ENCODE peak calls at places on chromosomes 16 and 17, in eight cellular contexts. R, L, T, C, U, X, Q and J are unnamed samples.
A peak's percentile ranks its signal among the peaks of the same experiment; 100 is the strongest.

GRCh38 chr16:20178297-20178696 is 104.6 kb upstream of the GPR139 start:
- DNase-seq in R (no peak), L (no peak), T (no peak), C (no peak), U (no peak), X (no peak), Q (no peak), J (no peak)

GRCh38 chr17:77999413-78000173 is 41.1 kb downstream of the TNRC6C start:
- DNase-seq in R (no peak), L (peak; percentile 15), T (peak; percentile 12), C (no peak), U (peak; percentile 34), X (no peak), Q (no peak), J (no peak)

GRCh38 chr17:77329741-77330531 is 189.2 kb downstream of the SEC14L1 start:
- DNase-seq in R (peak; percentile 53), L (no peak), T (no peak), C (no peak), U (no peak), X (no peak), Q (no peak), J (no peak)

GRCh38 chr16:77551352-77551751 is 116.5 kb upstream of the ADAMTS18 start:
- DNase-seq in R (no peak), L (no peak), T (no peak), C (no peak), U (peak; percentile 86), X (no peak), Q (no peak), J (no peak)

GRCh38 chr16:2148714-2149629 is 547 bp downstream of the RAB26 start:
- DNase-seq in R (peak; percentile 64), L (no peak), T (peak; percentile 50), C (no peak), U (no peak), X (no peak), Q (no peak), J (peak; percentile 41)

GRCh38 chr16:48232459-48233040 is 11.6 kb upstream of the LONP2 start:
- DNase-seq in R (no peak), L (no peak), T (no peak), C (no peak), U (no peak), X (no peak), Q (no peak), J (no peak)

GRCh38 chr16:88012360-88012759 is 61.1 kb downstream of the BANP start:
- DNase-seq in R (peak; percentile 25), L (no peak), T (no peak), C (no peak), U (no peak), X (no peak), Q (peak; percentile 10), J (no peak)

GRCh38 chr16:75727221-75727620 is 931 bp upstream of the CPHXL start:
- DNase-seq in R (no peak), L (no peak), T (peak; percentile 70), C (no peak), U (no peak), X (no peak), Q (no peak), J (no peak)

GRCh38 chr16:88532434-88533241 is 37.6 kb upstream of the ZC3H18 start:
- DNase-seq in R (no peak), L (no peak), T (no peak), C (no peak), U (no peak), X (no peak), Q (no peak), J (no peak)

GRCh38 chr16:88430185-88430523 is 22.9 kb upstream of the ZFPM1 start:
- DNase-seq in R (no peak), L (no peak), T (no peak), C (no peak), U (no peak), X (no peak), Q (no peak), J (no peak)

GRCh38 chr16:345686-346231 is 6.8 kb downstream of the AXIN1 start:
- DNase-seq in R (peak; percentile 40), L (no peak), T (no peak), C (no peak), U (no peak), X (no peak), Q (no peak), J (no peak)

GRCh38 chr17:37816951-37817350 is 72.1 kb upstream of the HNF1B start:
- DNase-seq in R (no peak), L (no peak), T (no peak), C (no peak), U (no peak), X (no peak), Q (no peak), J (no peak)

GRCh38 chr17:27602721-27603445 is 28.1 kb upstream of the LGALS9 start:
- DNase-seq in R (peak; percentile 92), L (peak; percentile 58), T (peak; percentile 94), C (peak; percentile 40), U (peak; percentile 60), X (peak; percentile 50), Q (peak; percentile 90), J (peak; percentile 91)

GRCh38 chr17:52105601-52106000 is 52.9 kb downstream of the CA10 start:
- DNase-seq in R (no peak), L (no peak), T (no peak), C (no peak), U (no peak), X (no peak), Q (no peak), J (no peak)

GRCh38 chr17:9728564-9728963 is 62.8 kb downstream of the DHRS7C start:
- DNase-seq in R (no peak), L (no peak), T (no peak), C (no peak), U (no peak), X (no peak), Q (no peak), J (no peak)

GRCh38 chr16:4373909-4374742 is 2.5 kb downstream of the VASN start:
- DNase-seq in R (peak; percentile 84), L (peak; percentile 98), T (peak; percentile 28), C (no peak), U (peak; percentile 99), X (no peak), Q (no peak), J (peak; percentile 77)

GRCh38 chr17:82400206-82400605 is 17.9 kb upstream of the HEXD start:
- DNase-seq in R (no peak), L (no peak), T (no peak), C (no peak), U (peak; percentile 53), X (no peak), Q (no peak), J (no peak)

GRCh38 chr17:33267279-33267790 is 25.8 kb downstream of the ASIC2 start:
- DNase-seq in R (no peak), L (peak; percentile 87), T (no peak), C (no peak), U (peak; percentile 84), X (no peak), Q (no peak), J (no peak)

GRCh38 chr17:80742091-80742490 is 197.5 kb downstream of the RPTOR start:
- DNase-seq in R (peak; percentile 52), L (no peak), T (no peak), C (no peak), U (no peak), X (no peak), Q (no peak), J (peak; percentile 44)

GRCh38 chr16:58187092-58187491 is 10.8 kb downstream of the CSNK2A2 start:
- DNase-seq in R (no peak), L (no peak), T (no peak), C (no peak), U (peak; percentile 6), X (no peak), Q (no peak), J (no peak)

GRCh38 chr16:65278874-65279273 is 157.0 kb upstream of the CDH11 start:
- DNase-seq in R (no peak), L (no peak), T (no peak), C (no peak), U (no peak), X (no peak), Q (no peak), J (no peak)

GRCh38 chr16:11535494-11535893 is 51.2 kb downstream of the LITAF start:
- DNase-seq in R (no peak), L (no peak), T (no peak), C (no peak), U (no peak), X (no peak), Q (no peak), J (no peak)

GRCh38 chr17:30905742-30906100 is 317 bp downstream of the TEFM start:
- DNase-seq in R (no peak), L (no peak), T (no peak), C (no peak), U (no peak), X (no peak), Q (no peak), J (peak; percentile 61)

GRCh38 chr17:38454528-38454927 is 26.3 kb downstream of the ARHGAP23 start:
- DNase-seq in R (peak; percentile 68), L (peak; percentile 76), T (no peak), C (no peak), U (peak; percentile 86), X (no peak), Q (peak; percentile 92), J (no peak)

GRCh38 chr16:12271006-12271405 is 294.5 kb downstream of the SNX29 start:
- DNase-seq in R (peak; percentile 73), L (peak; percentile 2), T (peak; percentile 52), C (no peak), U (peak; percentile 23), X (no peak), Q (no peak), J (peak; percentile 74)

GRCh38 chr17:47707056-47707791 is 13.3 kb downstream of the TBKBP1 start:
- DNase-seq in R (no peak), L (no peak), T (no peak), C (no peak), U (peak; percentile 6), X (no peak), Q (no peak), J (no peak)

GRCh38 chr16:24717411-24717810 is 12.0 kb upstream of the TNRC6A start:
- DNase-seq in R (no peak), L (no peak), T (no peak), C (no peak), U (peak; percentile 65), X (no peak), Q (no peak), J (no peak)

GRCh38 chr17:41377546-41377945 is 4.6 kb downstream of the KRT34 start:
- DNase-seq in R (no peak), L (peak; percentile 25), T (no peak), C (no peak), U (peak; percentile 35), X (no peak), Q (no peak), J (no peak)

GRCh38 chr16:20111143-20111542 is 37.5 kb upstream of the GPR139 start:
- DNase-seq in R (no peak), L (no peak), T (no peak), C (no peak), U (no peak), X (no peak), Q (no peak), J (no peak)